ENCODE peak calls at places on chromosomes 4 and X, in eight cellular contexts. J is tibial artery, F is stomach, X is sigmoid colon, W is pancreas, U is GM20000, O is Calu3, S is WTC11. I is an unnamed sample.

GRCh38 chr4:158791588-158791987 is 22.8 kb downstream of the FNIP2 start:
- DNase-seq in U (no peak), W (no peak), S (no peak), J (no peak), O (no peak), X (no peak), F (no peak), I (no peak)

GRCh38 chr4:30714408-30715031 is 5.6 kb upstream of the PCDH7 start:
- DNase-seq in S (peak), U (peak), F (peak), O (peak), W (no peak), J (no peak), X (no peak), I (no peak)

GRCh38 chr4:173498771-173499170 is 31.3 kb downstream of the HAND2 start:
- DNase-seq in W (no peak), X (no peak), J (no peak), O (no peak), U (no peak), S (no peak), F (no peak), I (no peak)

GRCh38 chr4:48979897-48980579 is 6.0 kb upstream of the CWH43 start:
- DNase-seq in X (no peak), J (no peak), F (no peak), U (no peak), S (no peak), O (no peak), W (no peak), I (no peak)

GRCh38 chr4:6777636-6778281 is 4.8 kb upstream of the KIAA0232 start:
- DNase-seq in F (no peak), J (no peak), W (no peak), O (no peak), U (no peak), X (no peak), S (no peak), I (no peak)

GRCh38 chrX:6299724-6300123 is 71.1 kb upstream of the NLGN4X start:
- DNase-seq in W (no peak), O (no peak), J (no peak), F (no peak), X (no peak), S (no peak), U (no peak), I (no peak)

GRCh38 chr4:175614880-175615279 is 197.2 kb downstream of the GPM6A start:
- DNase-seq in U (no peak), F (peak), S (no peak), X (no peak), J (no peak), O (peak), W (peak), I (no peak)

GRCh38 chr4:150325872-150326271 is 247.6 kb downstream of the DCLK2 start:
- DNase-seq in F (no peak), O (no peak), W (no peak), J (no peak), X (no peak), S (no peak), U (no peak), I (no peak)

GRCh38 chrX:122512561-122513072 is 671.5 kb upstream of the GRIA3 start:
- DNase-seq in S (no peak), O (peak), F (no peak), X (no peak), J (no peak), U (no peak), W (no peak), I (no peak)

GRCh38 chr4:108168672-108169562 is at the start of gene LEF1:
- DNase-seq in F (peak), U (peak), S (peak), O (no peak), J (no peak), W (no peak), X (no peak), I (no peak)

GRCh38 chrX:13937370-13938052 is 92.2 kb downstream of the GEMIN8 start:
- DNase-seq in U (peak), X (no peak), O (peak), W (no peak), J (peak), F (no peak), S (no peak), I (no peak)

GRCh38 chrX:130118941-130119640 is 8.8 kb upstream of the ELF4 start:
- DNase-seq in J (no peak), F (no peak), O (no peak), X (no peak), W (no peak), S (no peak), U (no peak), I (no peak)

GRCh38 chr4:19399001-19399400 is 852.7 kb upstream of the SLIT2 start:
- DNase-seq in O (no peak), U (no peak), X (no peak), W (no peak), S (no peak), F (no peak), J (no peak), I (no peak)

GRCh38 chr4:46323891-46324290 is 66.0 kb downstream of the GABRA2 start:
- DNase-seq in O (no peak), F (no peak), U (no peak), X (no peak), J (no peak), W (no peak), S (no peak), I (no peak)

DNA sequence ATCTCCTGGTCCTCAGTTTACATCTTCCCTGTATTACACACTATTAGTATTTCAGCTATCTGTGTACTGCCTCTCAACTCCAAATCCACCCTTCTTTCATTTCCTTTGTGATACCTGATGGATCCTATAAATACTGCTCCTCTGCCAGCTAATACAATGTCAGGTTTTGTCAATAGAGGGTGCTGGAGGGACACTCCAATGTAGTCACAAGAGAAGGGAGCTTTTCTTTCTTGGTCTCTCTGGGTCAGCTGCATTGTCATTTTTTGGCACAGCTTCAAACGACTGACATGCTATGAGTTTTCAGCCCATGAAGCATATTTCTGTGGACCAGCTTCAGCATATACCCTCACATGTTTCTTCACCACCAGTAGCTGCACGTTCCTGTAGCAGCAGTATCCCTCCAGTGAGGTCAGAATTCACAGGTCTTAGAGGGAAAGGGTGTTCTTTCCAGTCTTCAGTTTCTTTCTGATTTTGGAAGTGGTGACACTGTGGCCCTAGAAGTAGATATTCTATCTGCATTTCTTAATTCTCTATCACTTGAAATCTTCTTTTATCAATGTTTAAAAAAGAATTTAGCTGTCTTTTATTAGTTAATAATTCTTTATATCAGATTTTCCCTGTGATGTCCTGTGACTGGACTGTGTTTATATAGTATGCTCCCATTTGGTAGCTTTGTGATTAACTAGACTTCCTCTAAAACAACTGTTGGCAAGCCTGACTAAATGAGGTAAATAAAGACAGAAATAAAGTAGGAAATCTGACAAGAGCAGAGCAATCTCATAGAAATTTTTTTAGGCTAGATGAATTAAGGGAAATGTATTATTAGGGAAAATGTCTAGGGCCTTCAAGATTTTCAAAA is 60.6 kb downstream of the GABRA2 start:
- DNase-seq in O (peak), U (peak), W (peak), F (no peak), J (no peak), S (peak), X (no peak), I (no peak)
- TF ChIP-seq CTCF in O (no peak), U (peak), W (peak), F (no peak), J (no peak), S (peak), X (no peak), I (no peak)

DNA sequence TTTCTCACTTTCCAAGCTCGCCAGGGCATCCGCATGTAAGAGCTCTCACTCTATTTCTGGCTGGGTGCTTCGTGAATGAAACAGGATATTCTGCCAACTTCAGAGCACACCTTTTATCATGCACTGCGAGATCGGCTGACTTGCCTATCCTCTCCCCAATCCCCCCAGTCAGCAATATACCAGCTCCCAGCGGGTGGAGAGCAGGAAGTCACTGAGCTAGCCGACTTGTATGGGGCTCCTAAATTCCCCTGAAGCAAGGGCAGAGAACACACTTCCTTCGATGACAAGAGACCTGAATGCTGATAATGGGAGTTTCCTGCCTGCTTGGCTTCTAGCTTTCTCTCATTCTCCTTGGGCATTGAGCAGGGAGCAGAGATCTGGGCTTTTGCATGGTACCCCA is 33.8 kb upstream of the MAMLD1 start:
- DNase-seq in J (no peak), U (no peak), O (no peak), W (no peak), S (no peak), F (no peak), X (no peak), I (no peak)
- TF ChIP-seq CTCF in J (no peak), U (no peak), O (no peak), W (no peak), S (no peak), F (no peak), X (no peak), I (no peak)

DNA sequence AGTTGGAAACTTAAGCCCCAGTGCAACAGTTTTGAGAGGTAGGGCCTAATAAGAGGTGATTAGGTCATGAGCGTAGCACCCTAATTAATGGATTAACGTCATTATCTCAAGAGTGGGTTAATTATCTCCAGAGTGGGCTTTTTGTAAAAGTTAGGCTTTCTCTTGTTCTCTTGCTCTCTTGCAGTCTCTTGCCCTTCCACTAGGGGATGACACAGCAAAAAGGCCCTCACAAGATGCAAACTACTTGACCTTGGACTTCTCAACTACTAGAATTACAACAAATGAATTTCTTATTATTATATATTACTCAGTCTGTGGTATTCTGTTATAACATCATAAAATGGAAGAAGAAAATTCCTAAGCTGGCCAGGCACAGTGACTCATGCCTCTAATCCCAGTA is 22.1 kb upstream of the NDST3 start:
- DNase-seq in X (no peak), S (no peak), W (no peak), F (no peak), J (no peak), U (no peak), O (no peak), I (no peak)
- TF ChIP-seq CTCF in X (no peak), S (no peak), W (no peak), F (no peak), J (no peak), U (no peak), O (no peak), I (no peak)

GRCh38 chr4:138035781-138036258 is 206.3 kb downstream of the SLC7A11 start:
- DNase-seq in O (peak), F (no peak), W (no peak), X (no peak), S (no peak), U (peak), J (no peak), I (no peak)
- TF ChIP-seq CTCF in O (peak), F (no peak), W (peak), X (peak), S (peak), U (no peak), J (peak), I (no peak)

DNA sequence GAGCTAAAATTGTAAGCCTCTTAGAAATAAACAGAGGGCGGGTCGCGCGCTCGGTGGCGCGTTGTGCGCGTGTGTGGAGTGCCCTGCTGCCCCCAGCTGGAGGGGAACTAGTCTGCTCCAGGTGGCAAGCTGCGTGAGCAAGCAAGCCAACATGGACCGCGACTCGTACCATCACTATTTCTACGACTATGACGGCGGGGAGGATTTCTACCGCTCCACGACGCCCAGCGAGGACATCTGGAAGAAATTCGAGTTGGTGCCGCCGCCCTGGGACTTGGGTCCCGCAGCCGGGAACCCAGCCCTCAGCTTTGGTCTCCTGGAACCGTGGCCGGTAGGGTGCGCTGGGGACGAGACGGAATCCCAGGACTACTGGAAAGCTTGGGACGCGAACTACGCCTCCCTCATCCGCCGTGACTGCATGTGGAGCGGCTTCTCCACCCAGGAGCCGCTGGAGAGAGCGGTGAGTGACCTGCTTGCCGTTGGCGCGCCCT is 66.1 kb downstream of the DNAAF6 start:
- DNase-seq in U (no peak), O (peak), S (peak), W (no peak), J (no peak), F (no peak), X (no peak), I (no peak)
- TF ChIP-seq CTCF in U (no peak), O (peak), S (no peak), W (no peak), J (no peak), F (no peak), X (no peak), I (no peak)

DNA sequence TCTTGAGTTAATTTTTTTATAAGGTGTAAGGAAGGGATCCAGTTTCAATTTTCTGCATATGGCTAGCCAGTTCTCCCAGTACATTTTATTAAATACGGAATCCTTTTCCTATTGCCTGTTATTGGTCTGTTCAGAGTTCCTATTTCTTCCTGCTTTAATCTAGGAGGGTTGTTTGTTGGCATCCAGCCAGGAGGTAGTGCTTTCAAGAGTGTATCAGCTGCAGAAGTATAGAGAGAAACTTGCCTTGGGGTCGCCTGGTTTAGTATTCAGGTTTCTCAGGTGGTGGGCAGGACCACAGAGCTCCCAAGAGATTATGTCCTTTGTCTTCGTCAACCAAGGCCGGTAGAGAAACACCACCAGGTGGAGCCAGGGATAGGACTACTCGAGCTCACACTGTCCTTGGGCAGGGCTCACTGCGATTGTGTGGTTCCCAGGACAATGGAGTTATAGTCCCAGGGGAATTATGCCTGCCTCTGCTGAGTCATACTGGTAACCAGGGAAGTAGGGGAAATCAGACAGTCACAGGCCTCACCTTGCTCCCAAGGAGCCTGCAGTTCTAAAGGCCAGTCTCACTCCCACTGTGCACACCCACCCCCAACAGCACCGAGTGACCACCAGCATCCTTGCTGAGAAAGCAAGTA is 168.1 kb downstream of the VSIG4 start:
- DNase-seq in F (no peak), S (peak), J (no peak), U (peak), W (no peak), X (no peak), O (peak), I (no peak)
- TF ChIP-seq CTCF in F (no peak), S (no peak), J (no peak), U (no peak), W (no peak), X (no peak), O (peak), I (no peak)

GRCh38 chr4:43471950-43472349 is 579.4 kb downstream of the GRXCR1 start:
- DNase-seq in W (no peak), J (no peak), F (no peak), X (no peak), U (no peak), O (no peak), S (no peak), I (no peak)
- TF ChIP-seq CTCF in W (no peak), J (no peak), F (no peak), X (no peak), U (no peak), O (no peak), S (no peak), I (no peak)

DNA sequence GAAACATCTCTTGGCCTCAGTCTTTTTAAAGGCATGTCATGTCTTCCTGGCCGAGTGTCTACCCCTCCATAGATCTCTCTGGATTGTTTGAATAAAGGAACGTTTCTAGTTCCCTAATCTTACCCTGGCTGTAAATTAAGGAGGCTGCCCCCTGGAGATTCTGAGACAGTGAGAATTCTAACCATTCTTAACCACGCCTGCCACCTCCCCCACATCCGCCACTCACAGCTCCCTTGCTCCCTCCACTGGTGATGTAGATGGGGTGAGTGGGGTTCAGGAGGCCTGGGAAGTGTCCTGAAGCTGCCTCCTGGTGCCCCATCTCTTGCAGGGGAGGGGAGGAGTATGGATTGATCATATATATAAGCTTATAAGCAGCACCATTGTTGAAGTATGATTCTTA is 48.0 kb upstream of the TRIM2 start:
- DNase-seq in X (no peak), S (peak), O (peak), J (no peak), U (no peak), F (no peak), W (no peak), I (no peak)
- TF ChIP-seq CTCF in X (no peak), S (no peak), O (no peak), J (no peak), U (no peak), F (no peak), W (no peak), I (no peak)

I was measured in omental fat pad.